ENCODE peak calls at places on chromosomes 1 and 21, in five cellular contexts. R is fibroblast of pulmonary artery, O is NT2/D1, U is Panc1, F is HAP-1. S is an unnamed sample.

GRCh38 chr1:109040627-109041613 is 982 bp downstream of the WDR47 start:
- DNase-seq in R (peak), O (no peak), U (no peak), F (peak), S (no peak)

GRCh38 chr1:205365945-205366463 is 9.3 kb upstream of the KLHDC8A start:
- DNase-seq in R (peak), O (no peak), U (no peak), F (no peak), S (no peak)

GRCh38 chr1:108862698-108863477 is 6.0 kb upstream of the AKNAD1 start:
- DNase-seq in R (no peak), O (no peak), U (no peak), F (no peak), S (no peak)

GRCh38 chr1:165896277-165896676 is 68.9 kb downstream of the UCK2 start:
- DNase-seq in R (peak), O (no peak), U (no peak), F (no peak), S (no peak)

GRCh38 chr1:145757420-145757819 is 38.1 kb downstream of the CD160 start:
- DNase-seq in R (no peak), O (no peak), U (no peak), F (no peak), S (no peak)

GRCh38 chr1:184242507-184242943 is 144.3 kb upstream of the C1orf21 start:
- DNase-seq in R (peak), O (no peak), U (no peak), F (no peak), S (no peak)

GRCh38 chr21:31446206-31446900 is 102.3 kb upstream of the TIAM1 start:
- DNase-seq in R (no peak), O (no peak), U (no peak), F (no peak), S (no peak)

GRCh38 chr21:45756029-45756428 is 112.5 kb downstream of the PCBP3 start:
- DNase-seq in R (no peak), O (no peak), U (no peak), F (no peak), S (no peak)

GRCh38 chr1:52599236-52599635 is 2.9 kb upstream of the GPX7 start:
- DNase-seq in R (no peak), O (no peak), U (no peak), F (no peak), S (no peak)

GRCh38 chr1:244273845-244274619 is 177.7 kb downstream of the ADSS2 start:
- DNase-seq in R (peak), O (no peak), U (no peak), F (no peak), S (peak)

GRCh38 chr1:229452956-229453801 is 19.3 kb upstream of the ACTA1 start:
- DNase-seq in R (peak), O (no peak), U (peak), F (no peak), S (peak)

GRCh38 chr1:62175568-62176179 is 19.0 kb upstream of the L1TD1 start:
- DNase-seq in R (peak), O (peak), U (peak), F (peak), S (peak)

GRCh38 chr1:222761171-222761570 is 24.2 kb downstream of the FAM177B start:
- DNase-seq in R (no peak), O (no peak), U (no peak), F (no peak), S (no peak)

GRCh38 chr1:234972411-234973191 is 156.0 kb downstream of the TOMM20 start:
- DNase-seq in R (no peak), O (no peak), U (no peak), F (no peak), S (no peak)

GRCh38 chr1:44485229-44485932 is 80.3 kb downstream of the RNF220 start:
- DNase-seq in R (peak), O (no peak), U (peak), F (peak), S (no peak)

GRCh38 chr1:15684042-15684461 is at the start of gene PLEKHM2:
- DNase-seq in R (peak), O (no peak), U (no peak), F (peak), S (no peak)

GRCh38 chr21:9735421-9735961 is 785.9 kb upstream of the TPTE start:
- DNase-seq in R (no peak), O (no peak), U (no peak), F (no peak), S (no peak)

GRCh38 chr1:193703101-193703500 is 516.7 kb upstream of the B3GALT2 start:
- DNase-seq in R (no peak), O (no peak), U (no peak), F (no peak), S (no peak)

GRCh38 chr1:53562256-53562982 is 103.2 kb downstream of the DMRTB1 start:
- DNase-seq in R (no peak), O (no peak), U (no peak), F (peak), S (no peak)

GRCh38 chr1:41917835-41918449 is 780 bp downstream of the HIVEP3 start:
- DNase-seq in R (peak), O (no peak), U (no peak), F (peak), S (no peak)

GRCh38 chr1:32448773-32449456 is 16.0 kb upstream of the ZBTB8B start:
- DNase-seq in R (peak), O (peak), U (no peak), F (peak), S (peak)

GRCh38 chr1:10530281-10530740 is 55.6 kb downstream of the PEX14 start:
- DNase-seq in R (peak), O (no peak), U (no peak), F (peak), S (no peak)

GRCh38 chr1:105608713-105609112 is 1447.8 kb upstream of the PRMT6 start:
- DNase-seq in R (peak), O (no peak), U (no peak), F (no peak), S (no peak)

GRCh38 chr1:108130812-108131211 is 69.3 kb downstream of the SLC25A24 start:
- DNase-seq in R (no peak), O (no peak), U (no peak), F (no peak), S (no peak)

GRCh38 chr1:193919827-193920226 is 733.4 kb upstream of the B3GALT2 start:
- DNase-seq in R (peak), O (no peak), U (no peak), F (no peak), S (no peak)

GRCh38 chr1:228241259-228241658 is 33.4 kb downstream of the OBSCN start:
- DNase-seq in R (no peak), O (no peak), U (no peak), F (no peak), S (no peak)

GRCh38 chr1:220527279-220528048 is 472 bp upstream of the MARK1 start:
- DNase-seq in R (peak), O (no peak), U (no peak), F (peak), S (no peak)

GRCh38 chr1:16013220-16013907 is 4.5 kb downstream of the HSPB7 start:
- DNase-seq in R (peak), O (no peak), U (no peak), F (peak), S (peak)

GRCh38 chr1:171141336-171142051 is 43.6 kb upstream of the FMO2 start:
- DNase-seq in R (peak), O (peak), U (no peak), F (no peak), S (no peak)

GRCh38 chr1:113930499-113931161 is 1.5 kb downstream of the HIPK1 start:
- DNase-seq in R (peak), O (no peak), U (no peak), F (peak), S (no peak)

GRCh38 chr1:47449702-47450552 is 12.1 kb downstream of the FOXD2 start:
- DNase-seq in R (no peak), O (no peak), U (no peak), F (peak), S (no peak)

GRCh38 chr1:229006121-229006870 is 264.6 kb upstream of the RAB4A start:
- DNase-seq in R (peak), O (no peak), U (no peak), F (no peak), S (no peak)

GRCh38 chr1:118945460-118945859 is 42.7 kb downstream of the TBX15 start:
- DNase-seq in R (no peak), O (no peak), U (no peak), F (no peak), S (no peak)

S was measured in HCT116.